ENCODE peak calls at places on chromosomes 3 and 15, in five cellular contexts. F is neural progenitor cell, A is MM.1S, C is SK-N-SH, W is GM23248. J is an unnamed sample.

GRCh38 chr15:73599934-73600333 is 33.3 kb downstream of the NPTN start:
- DNase-seq in F (no peak), A (no peak), C (no peak), W (peak; percentile 75), J (peak; percentile 49)

GRCh38 chr3:197899833-197900478 is 50.0 kb upstream of the RPL35A start:
- DNase-seq in F (no peak), A (no peak), C (no peak), W (no peak), J (no peak)

GRCh38 chr15:42582569-42583235 is 7.3 kb downstream of the STARD9 start:
- DNase-seq in F (no peak), A (no peak), C (peak; percentile 28), W (no peak), J (no peak)

GRCh38 chr3:151224268-151224909 is 21.4 kb upstream of the GPR171 start:
- DNase-seq in F (no peak), A (no peak), C (no peak), W (no peak), J (no peak)

GRCh38 chr15:57060799-57061198 is 142.4 kb downstream of the TCF12 start:
- DNase-seq in F (no peak), A (no peak), C (no peak), W (peak; percentile 91), J (peak; percentile 66)

GRCh38 chr3:134858516-134859035 is 63.5 kb downstream of the EPHB1 start:
- DNase-seq in F (no peak), A (no peak), C (no peak), W (no peak), J (no peak)

GRCh38 chr3:81339040-81339845 is 422.2 kb downstream of the GBE1 start:
- DNase-seq in F (peak; percentile 11), A (peak; percentile 27), C (peak; percentile 42), W (peak; percentile 38), J (no peak)

GRCh38 chr15:66995257-66995656 is 70.1 kb upstream of the SMAD3 start:
- DNase-seq in F (no peak), A (no peak), C (no peak), W (peak; percentile 81), J (no peak)

GRCh38 chr15:42595641-42596240 is 20.3 kb downstream of the STARD9 start:
- DNase-seq in F (no peak), A (no peak), C (no peak), W (peak; percentile 16), J (no peak)

GRCh38 chr15:47885921-47886320 is 168.6 kb downstream of the SEMA6D start:
- DNase-seq in F (peak; percentile 21), A (no peak), C (no peak), W (peak; percentile 64), J (no peak)

GRCh38 chr3:45573591-45573990 is 21.0 kb upstream of the LIMD1 start:
- DNase-seq in F (no peak), A (no peak), C (no peak), W (no peak), J (no peak)

GRCh38 chr15:63403254-63403945 is 21.8 kb upstream of the CA12 start:
- DNase-seq in F (no peak), A (no peak), C (no peak), W (peak; percentile 16), J (no peak)

GRCh38 chr3:138594150-138594934 is at the start of gene CEP70:
- DNase-seq in F (peak; percentile 97), A (peak; percentile 97), C (peak; percentile 95), W (peak; percentile 97), J (peak; percentile 90)

GRCh38 chr3:120326784-120327183 is 22.4 kb downstream of the LRRC58 start:
- DNase-seq in F (no peak), A (no peak), C (no peak), W (no peak), J (no peak)

GRCh38 chr3:120324185-120324584 is 25.0 kb downstream of the LRRC58 start:
- DNase-seq in F (no peak), A (no peak), C (no peak), W (peak; percentile 52), J (no peak)
- TF ChIP-seq EZH2phosphoT487 in F (no peak), A (no peak), C (no peak), W (no peak), J (no peak)

GRCh38 chr15:78448441-78449219 is 10.6 kb downstream of the IREB2 start:
- DNase-seq in F (no peak), A (no peak), C (no peak), W (no peak), J (no peak)

GRCh38 chr15:78446551-78446950 is 8.5 kb downstream of the IREB2 start:
- DNase-seq in F (no peak), A (no peak), C (no peak), W (no peak), J (no peak)

GRCh38 chr15:78449220-78449999 is 11.4 kb downstream of the IREB2 start:
- DNase-seq in F (no peak), A (no peak), C (no peak), W (no peak), J (no peak)

GRCh38 chr15:78444255-78444654 is 6.2 kb downstream of the IREB2 start:
- DNase-seq in F (no peak), A (no peak), C (no peak), W (no peak), J (no peak)

GRCh38 chr15:78445875-78446274 is 7.9 kb downstream of the IREB2 start:
- DNase-seq in F (no peak), A (no peak), C (no peak), W (no peak), J (no peak)
- H3K9ac ChIP-seq in F (no peak overlapping the region), A (no peak overlapping the region), C (no peak overlapping the region), W (no peak overlapping the region), J (no peak overlapping the region)

GRCh38 chr3:129620828-129621605 is 14.5 kb upstream of the PLXND1 start:
- DNase-seq in F (no peak), A (no peak), C (peak; percentile 32), W (no peak), J (no peak)
- H3K27ac ChIP-seq in F (no peak overlapping the region), A (no peak overlapping the region), C (no peak overlapping the region), W (no peak overlapping the region), J (no peak overlapping the region)

GRCh38 chr3:57017481-57017880 is 43.0 kb upstream of the SPATA12 start:
- DNase-seq in F (no peak), A (no peak), C (no peak), W (no peak), J (peak; percentile 43)
- TF ChIP-seq EZH2phosphoT487 in F (no peak), A (no peak), C (no peak), W (no peak), J (no peak)

DNA sequence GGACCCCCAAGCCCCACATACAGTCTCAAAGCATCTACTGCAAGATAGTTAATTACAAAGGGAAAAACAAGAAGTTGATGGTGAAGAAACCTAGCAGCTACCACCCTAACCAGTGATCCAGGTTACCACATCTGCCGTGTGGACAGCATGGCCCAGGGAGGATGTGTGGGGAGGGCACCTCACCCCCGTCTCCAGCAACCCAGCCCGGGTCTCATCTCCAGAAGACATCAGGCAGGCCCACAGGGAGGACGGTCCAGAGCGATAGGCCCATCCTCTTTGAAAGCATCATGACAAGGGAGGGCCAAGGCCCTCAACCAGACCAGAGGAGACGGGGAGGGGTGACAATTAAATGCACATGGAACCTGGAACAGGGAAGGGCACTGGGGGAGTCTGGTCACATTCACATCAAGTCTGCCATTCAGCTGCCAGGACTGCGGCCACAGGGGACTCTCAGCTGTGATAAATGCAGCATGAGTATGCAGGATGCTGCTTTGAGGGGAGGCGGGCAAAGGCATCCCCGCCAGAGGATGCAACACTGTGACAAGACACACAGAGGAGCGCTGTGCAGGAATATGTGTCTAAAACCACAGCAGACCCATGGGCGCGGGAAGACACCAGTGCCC is 18.8 kb downstream of the ZXDC start:
- DNase-seq in F (no peak), A (no peak), C (no peak), W (no peak), J (no peak)
- H3K9ac ChIP-seq in F (no peak overlapping the region), A (no peak overlapping the region), C (no peak overlapping the region), W (no peak overlapping the region), J (no peak overlapping the region)

DNA sequence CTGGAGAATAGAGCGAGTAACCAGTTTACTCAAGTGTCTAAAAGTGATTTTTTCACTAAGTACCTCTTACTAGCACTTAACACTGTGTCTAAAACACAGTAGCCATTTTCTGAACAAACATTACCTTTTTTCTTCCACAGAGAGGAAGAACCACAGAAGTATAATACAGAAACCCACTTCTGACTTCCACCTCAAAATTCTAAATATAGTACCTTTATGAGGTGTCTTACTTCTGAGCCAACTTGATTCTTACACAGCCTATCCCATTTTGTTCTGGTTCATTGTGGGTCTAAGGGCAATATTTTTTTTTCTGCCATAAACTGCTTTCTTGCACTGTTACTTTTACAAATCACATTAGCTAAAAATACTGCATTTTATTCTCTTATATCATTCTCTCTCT is 821.0 kb downstream of the FHIT start:
- DNase-seq in F (no peak), A (no peak), C (no peak), W (no peak), J (no peak)
- H3K27ac ChIP-seq in F (no peak overlapping the region), A (no peak overlapping the region), C (no peak overlapping the region), W (no peak overlapping the region), J (no peak overlapping the region)

GRCh38 chr3:141965471-141965870 is 89.0 kb downstream of the ATP1B3 start:
- DNase-seq in F (no peak), A (no peak), C (no peak), W (no peak), J (no peak)
- TF ChIP-seq EZH2phosphoT487 in F (no peak), A (no peak), C (no peak), W (no peak), J (no peak)

GRCh38 chr15:101453123-101454120 is 36.1 kb downstream of the PCSK6 start:
- DNase-seq in F (peak; percentile 37), A (no peak), C (no peak), W (no peak), J (no peak)
- H3K9ac ChIP-seq in F (no peak overlapping the region), A (no peak overlapping the region), C (no peak overlapping the region), W (no peak overlapping the region), J (no peak overlapping the region)